ENCODE peak calls at places on chromosome 15, in eight cellular contexts. One of them, this sample, is unnamed.

GRCh38 chr15:58229297-58229768 is 91.2 kb downstream of the AQP9 start:
- DNase-seq in fibroblast of mammary gland: peak; percentile 19
- DNase-seq in suprapubic skin: no peak
- DNase-seq in CD4-positive, alpha-beta T cell: no peak
- DNase-seq in HFFc6: peak; percentile 23
- DNase-seq in Panc1: no peak
- DNase-seq in tibial nerve: no peak
- DNase-seq in GM10248: no peak
- DNase-seq in this sample: no peak

GRCh38 chr15:58522391-58522790 is 90.6 kb downstream of the LIPC start:
- DNase-seq in fibroblast of mammary gland: no peak
- DNase-seq in suprapubic skin: no peak
- DNase-seq in CD4-positive, alpha-beta T cell: no peak
- DNase-seq in HFFc6: no peak
- DNase-seq in Panc1: no peak
- DNase-seq in tibial nerve: no peak
- DNase-seq in GM10248: no peak
- DNase-seq in this sample: no peak

GRCh38 chr15:40743921-40744809 is 10.9 kb downstream of the RMDN3 start:
- DNase-seq in fibroblast of mammary gland: peak; percentile 94
- DNase-seq in suprapubic skin: peak; percentile 48
- DNase-seq in CD4-positive, alpha-beta T cell: peak; percentile 30
- DNase-seq in HFFc6: peak; percentile 66
- DNase-seq in Panc1: no peak
- DNase-seq in tibial nerve: no peak
- DNase-seq in GM10248: no peak
- DNase-seq in this sample: no peak

GRCh38 chr15:40859206-40859851 is 14.7 kb downstream of the RHOV start:
- DNase-seq in fibroblast of mammary gland: peak; percentile 72
- DNase-seq in suprapubic skin: peak; percentile 92
- DNase-seq in CD4-positive, alpha-beta T cell: peak; percentile 71
- DNase-seq in HFFc6: peak; percentile 67
- DNase-seq in Panc1: peak; percentile 74
- DNase-seq in tibial nerve: no peak
- DNase-seq in GM10248: peak; percentile 86
- DNase-seq in this sample: peak; percentile 87

GRCh38 chr15:77027111-77027696 is 32.3 kb downstream of the PSTPIP1 start:
- DNase-seq in fibroblast of mammary gland: no peak
- DNase-seq in suprapubic skin: peak; percentile 50
- DNase-seq in CD4-positive, alpha-beta T cell: no peak
- DNase-seq in HFFc6: no peak
- DNase-seq in Panc1: no peak
- DNase-seq in tibial nerve: peak; percentile 5
- DNase-seq in GM10248: no peak
- DNase-seq in this sample: no peak

GRCh38 chr15:72180771-72181324 is 16.7 kb downstream of the GRAMD2A start:
- DNase-seq in fibroblast of mammary gland: no peak
- DNase-seq in suprapubic skin: no peak
- DNase-seq in CD4-positive, alpha-beta T cell: no peak
- DNase-seq in HFFc6: no peak
- DNase-seq in Panc1: no peak
- DNase-seq in tibial nerve: no peak
- DNase-seq in GM10248: no peak
- DNase-seq in this sample: no peak

GRCh38 chr15:63891079-63891762 is 57.5 kb upstream of the HERC1 start:
- DNase-seq in fibroblast of mammary gland: peak; percentile 73
- DNase-seq in suprapubic skin: peak; percentile 89
- DNase-seq in CD4-positive, alpha-beta T cell: peak; percentile 61
- DNase-seq in HFFc6: peak; percentile 69
- DNase-seq in Panc1: peak; percentile 74
- DNase-seq in tibial nerve: peak; percentile 53
- DNase-seq in GM10248: peak; percentile 69
- DNase-seq in this sample: peak; percentile 67

GRCh38 chr15:76963596-76963995 is 31.3 kb upstream of the PSTPIP1 start:
- DNase-seq in fibroblast of mammary gland: no peak
- DNase-seq in suprapubic skin: no peak
- DNase-seq in CD4-positive, alpha-beta T cell: no peak
- DNase-seq in HFFc6: no peak
- DNase-seq in Panc1: no peak
- DNase-seq in tibial nerve: no peak
- DNase-seq in GM10248: no peak
- DNase-seq in this sample: no peak

GRCh38 chr15:87348746-87349145 is 907.8 kb downstream of the NTRK3 start:
- DNase-seq in fibroblast of mammary gland: peak; percentile 28
- DNase-seq in suprapubic skin: no peak
- DNase-seq in CD4-positive, alpha-beta T cell: no peak
- DNase-seq in HFFc6: peak; percentile 65
- DNase-seq in Panc1: no peak
- DNase-seq in tibial nerve: no peak
- DNase-seq in GM10248: no peak
- DNase-seq in this sample: no peak

DNA sequence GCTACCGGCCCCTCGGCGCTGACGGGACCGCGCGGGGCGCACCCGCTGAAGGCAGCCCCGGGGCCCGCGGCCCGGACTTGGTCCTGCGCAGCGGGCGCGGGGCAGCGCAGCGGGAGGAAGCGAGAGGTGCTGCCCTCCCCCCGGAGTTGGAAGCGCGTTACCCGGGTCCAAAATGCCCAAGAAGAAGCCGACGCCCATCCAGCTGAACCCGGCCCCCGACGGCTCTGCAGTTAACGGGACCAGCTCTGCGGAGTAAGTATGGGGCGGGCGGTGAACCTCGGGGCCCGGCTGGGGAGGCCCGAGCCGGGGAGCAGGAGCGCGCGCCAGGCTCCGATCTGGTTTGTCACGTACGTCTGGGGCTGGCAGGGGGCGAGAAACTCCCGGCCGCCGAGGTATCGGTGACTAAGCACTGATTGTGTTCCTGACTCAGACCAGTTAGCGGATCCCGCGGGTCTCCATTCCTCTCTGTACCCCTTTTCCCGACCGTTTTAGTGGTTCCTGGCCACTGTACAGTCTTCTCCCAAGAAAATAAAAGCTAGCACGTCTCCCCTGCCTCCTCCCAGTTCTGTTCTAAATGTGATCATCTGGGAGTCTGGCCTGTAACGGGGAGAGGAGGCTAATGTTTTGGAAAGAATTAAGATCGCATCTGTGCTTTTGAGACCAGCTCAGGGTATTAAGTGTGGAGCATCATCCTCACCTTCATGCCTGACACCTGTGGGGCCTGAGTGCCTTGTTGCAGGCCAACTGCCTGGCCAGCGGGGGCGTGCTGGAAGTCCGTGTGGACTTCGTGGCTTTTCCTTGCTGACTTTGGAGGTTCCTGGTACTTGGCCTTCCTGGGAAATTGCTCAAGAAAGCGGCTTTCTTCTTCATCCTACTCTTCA is 704 bp downstream of the MAP2K1 start:
- DNase-seq in fibroblast of mammary gland: peak; percentile 68
- DNase-seq in suprapubic skin: peak; percentile 87
- DNase-seq in CD4-positive, alpha-beta T cell: peak; percentile 60
- DNase-seq in HFFc6: peak; percentile 58
- DNase-seq in Panc1: no peak
- DNase-seq in tibial nerve: peak; percentile 19
- DNase-seq in GM10248: peak; percentile 53
- DNase-seq in this sample: peak; percentile 60
- TF ChIP-seq CTCF in fibroblast of mammary gland: peak; percentile 27
- TF ChIP-seq CTCF in suprapubic skin: no peak
- TF ChIP-seq CTCF in CD4-positive, alpha-beta T cell: no peak
- TF ChIP-seq CTCF in HFFc6: peak; percentile 62
- TF ChIP-seq CTCF in Panc1: peak; percentile 75
- TF ChIP-seq CTCF in tibial nerve: no peak
- TF ChIP-seq CTCF in GM10248: peak; percentile 24
- TF ChIP-seq CTCF in this sample: peak; percentile 36

GRCh38 chr15:49904296-49904695 is 214.7 kb downstream of the ATP8B4 start:
- DNase-seq in fibroblast of mammary gland: no peak
- DNase-seq in suprapubic skin: no peak
- DNase-seq in CD4-positive, alpha-beta T cell: no peak
- DNase-seq in HFFc6: peak; percentile 39
- DNase-seq in Panc1: no peak
- DNase-seq in tibial nerve: no peak
- DNase-seq in GM10248: no peak
- DNase-seq in this sample: no peak

GRCh38 chr15:49902791-49903481 is 216.1 kb downstream of the ATP8B4 start:
- DNase-seq in fibroblast of mammary gland: peak; percentile 95
- DNase-seq in suprapubic skin: no peak
- DNase-seq in CD4-positive, alpha-beta T cell: no peak
- DNase-seq in HFFc6: peak; percentile 41
- DNase-seq in Panc1: no peak
- DNase-seq in tibial nerve: no peak
- DNase-seq in GM10248: no peak
- DNase-seq in this sample: no peak

GRCh38 chr15:49900836-49901235 is 218.2 kb downstream of the ATP8B4 start:
- DNase-seq in fibroblast of mammary gland: no peak
- DNase-seq in suprapubic skin: no peak
- DNase-seq in CD4-positive, alpha-beta T cell: no peak
- DNase-seq in HFFc6: no peak
- DNase-seq in Panc1: no peak
- DNase-seq in tibial nerve: no peak
- DNase-seq in GM10248: no peak
- DNase-seq in this sample: no peak

GRCh38 chr15:49900036-49900435 is 219.0 kb downstream of the ATP8B4 start:
- DNase-seq in fibroblast of mammary gland: no peak
- DNase-seq in suprapubic skin: no peak
- DNase-seq in CD4-positive, alpha-beta T cell: no peak
- DNase-seq in HFFc6: no peak
- DNase-seq in Panc1: no peak
- DNase-seq in tibial nerve: no peak
- DNase-seq in GM10248: no peak
- DNase-seq in this sample: no peak

GRCh38 chr15:49901867-49902775 is 216.9 kb downstream of the ATP8B4 start:
- DNase-seq in fibroblast of mammary gland: peak; percentile 83
- DNase-seq in suprapubic skin: no peak
- DNase-seq in CD4-positive, alpha-beta T cell: no peak
- DNase-seq in HFFc6: peak; percentile 50
- DNase-seq in Panc1: no peak
- DNase-seq in tibial nerve: no peak
- DNase-seq in GM10248: no peak
- DNase-seq in this sample: no peak
- TF ChIP-seq CTCF in fibroblast of mammary gland: peak; percentile 65
- TF ChIP-seq CTCF in suprapubic skin: no peak
- TF ChIP-seq CTCF in CD4-positive, alpha-beta T cell: no peak
- TF ChIP-seq CTCF in HFFc6: peak; percentile 76
- TF ChIP-seq CTCF in Panc1: peak; percentile 27
- TF ChIP-seq CTCF in tibial nerve: peak; percentile 40
- TF ChIP-seq CTCF in GM10248: no peak
- TF ChIP-seq CTCF in this sample: no peak

DNA sequence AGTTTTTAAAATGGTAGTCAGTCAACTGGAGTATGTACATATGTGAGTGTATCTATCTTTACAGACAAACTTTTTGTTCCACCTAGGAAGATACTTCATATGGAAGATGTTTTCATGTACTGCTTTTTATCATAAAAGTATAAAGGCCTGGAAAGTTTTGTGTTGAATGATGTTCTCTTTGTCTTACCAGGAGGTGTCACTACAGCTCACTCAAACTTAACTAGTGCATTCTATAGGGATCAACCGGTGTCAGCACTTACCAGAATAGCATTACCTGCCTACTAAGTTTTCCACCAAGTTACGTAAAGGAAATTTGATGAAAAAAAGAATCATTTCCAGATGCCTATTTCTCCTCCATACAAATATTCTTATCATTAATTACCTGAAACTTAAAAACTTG is 522.6 kb upstream of the SEMA6D start:
- DNase-seq in fibroblast of mammary gland: peak; percentile 42
- DNase-seq in suprapubic skin: no peak
- DNase-seq in CD4-positive, alpha-beta T cell: no peak
- DNase-seq in HFFc6: peak; percentile 32
- DNase-seq in Panc1: peak; percentile 1
- DNase-seq in tibial nerve: no peak
- DNase-seq in GM10248: no peak
- DNase-seq in this sample: no peak
- TF ChIP-seq CTCF in fibroblast of mammary gland: peak; percentile 31
- TF ChIP-seq CTCF in suprapubic skin: no peak
- TF ChIP-seq CTCF in CD4-positive, alpha-beta T cell: no peak
- TF ChIP-seq CTCF in HFFc6: peak; percentile 74
- TF ChIP-seq CTCF in Panc1: peak; percentile 31
- TF ChIP-seq CTCF in tibial nerve: peak; percentile 36
- TF ChIP-seq CTCF in GM10248: no peak
- TF ChIP-seq CTCF in this sample: no peak

GRCh38 chr15:99507732-99508571 is 57.8 kb upstream of the MEF2A start:
- DNase-seq in fibroblast of mammary gland: peak; percentile 55
- DNase-seq in suprapubic skin: no peak
- DNase-seq in CD4-positive, alpha-beta T cell: no peak
- DNase-seq in HFFc6: no peak
- DNase-seq in Panc1: no peak
- DNase-seq in tibial nerve: no peak
- DNase-seq in GM10248: peak; percentile 40
- DNase-seq in this sample: no peak
- TF ChIP-seq CTCF in fibroblast of mammary gland: no peak
- TF ChIP-seq CTCF in suprapubic skin: no peak
- TF ChIP-seq CTCF in CD4-positive, alpha-beta T cell: no peak
- TF ChIP-seq CTCF in HFFc6: no peak
- TF ChIP-seq CTCF in Panc1: no peak
- TF ChIP-seq CTCF in tibial nerve: no peak
- TF ChIP-seq CTCF in GM10248: no peak
- TF ChIP-seq CTCF in this sample: no peak

GRCh38 chr15:50777045-50777444 is 11.5 kb upstream of the SPPL2A start:
- DNase-seq in fibroblast of mammary gland: no peak
- DNase-seq in suprapubic skin: no peak
- DNase-seq in CD4-positive, alpha-beta T cell: no peak
- DNase-seq in HFFc6: no peak
- DNase-seq in Panc1: no peak
- DNase-seq in tibial nerve: no peak
- DNase-seq in GM10248: no peak
- DNase-seq in this sample: no peak
- TF ChIP-seq CTCF in fibroblast of mammary gland: no peak
- TF ChIP-seq CTCF in suprapubic skin: no peak
- TF ChIP-seq CTCF in CD4-positive, alpha-beta T cell: no peak
- TF ChIP-seq CTCF in HFFc6: peak; percentile 49
- TF ChIP-seq CTCF in Panc1: no peak
- TF ChIP-seq CTCF in tibial nerve: no peak
- TF ChIP-seq CTCF in GM10248: no peak
- TF ChIP-seq CTCF in this sample: no peak

This sample was measured in GM13976.